ENCODE peak calls at places on chromosome 13, in nine cellular contexts. L is HCT116, A is neural progenitor cell, O is GM23248, C is PC-3, P is OCI-LY7, S is GM23338, T is SK-N-SH, W is MM.1S. Y is an unnamed sample. For H3K79me2, the result is how much of the 10 kb centered on the place peaks cover.

GRCh38 chr13:98278068-98278619 is 101.1 kb upstream of the RNF113B start:
- DNase-seq in L (no peak), T (no peak), O (no peak), W (no peak), A (no peak), P (no peak), C (no peak), S (no peak), Y (no peak)

GRCh38 chr13:76349700-76350099 is 536.5 kb downstream of the KCTD12 start:
- DNase-seq in P (no peak), T (no peak), C (no peak), S (no peak), W (no peak), A (no peak), L (no peak), O (no peak), Y (no peak)

GRCh38 chr13:82800391-82800790 is 1081.9 kb downstream of the SLITRK1 start:
- DNase-seq in A (no peak), T (no peak), S (no peak), W (no peak), O (peak), L (no peak), C (peak), P (no peak), Y (no peak)

GRCh38 chr13:50344717-50345116 is 329.5 kb downstream of the KCNRG start:
- DNase-seq in C (no peak), P (no peak), A (no peak), W (peak), T (no peak), O (no peak), L (no peak), S (no peak), Y (no peak)

GRCh38 chr13:27120811-27121210 is 50.8 kb downstream of the USP12 start:
- DNase-seq in P (no peak), O (no peak), T (no peak), L (no peak), W (no peak), S (no peak), C (no peak), A (no peak), Y (no peak)

GRCh38 chr13:51928231-51928630 is 66.5 kb downstream of the CCDC70 start:
- DNase-seq in P (no peak), L (no peak), O (no peak), T (no peak), A (no peak), S (no peak), W (no peak), C (no peak), Y (no peak)

GRCh38 chr13:33636955-33637670 is 180.8 kb upstream of the RFC3 start:
- DNase-seq in W (no peak), S (no peak), O (peak), L (no peak), C (peak), P (peak), T (no peak), A (no peak), Y (no peak)

GRCh38 chr13:66657165-66657895 is 572.8 kb downstream of the PCDH9 start:
- DNase-seq in S (peak), P (no peak), T (peak), A (peak), O (peak), L (peak), C (peak), W (no peak), Y (peak)

GRCh38 chr13:24261566-24261965 is 47.8 kb upstream of the C1QTNF9 start:
- DNase-seq in W (peak), O (no peak), L (no peak), P (no peak), T (no peak), C (no peak), A (no peak), S (no peak), Y (no peak)

GRCh38 chr13:26024558-26024957 is 27.3 kb downstream of the SHISA2 start:
- DNase-seq in O (no peak), P (no peak), S (no peak), W (no peak), L (no peak), C (no peak), T (no peak), A (peak), Y (no peak)

GRCh38 chr13:54859827-54860226 is 1831.2 kb downstream of the OLFM4 start:
- DNase-seq in T (no peak), O (no peak), P (no peak), S (no peak), L (no peak), A (no peak), C (no peak), W (no peak), Y (no peak)

GRCh38 chr13:100465558-100465957 is 123.0 kb downstream of the GGACT start:
- DNase-seq in L (no peak), S (no peak), W (no peak), T (no peak), C (no peak), A (no peak), O (no peak), P (no peak), Y (no peak)

GRCh38 chr13:112392719-112393118 is 16.6 kb downstream of the SPACA7 start:
- DNase-seq in P (no peak), C (no peak), T (no peak), O (no peak), L (no peak), S (peak), W (no peak), A (no peak), Y (no peak)

GRCh38 chr13:32309812-32310706 is 5.1 kb downstream of the ZAR1L start:
- DNase-seq in S (peak), W (peak), A (peak), O (peak), P (peak), C (peak), T (peak), L (peak), Y (peak)

GRCh38 chr13:85373322-85373721 is 425.9 kb downstream of the SLITRK6 start:
- DNase-seq in C (peak), P (no peak), T (no peak), W (no peak), S (no peak), O (no peak), A (no peak), L (no peak), Y (no peak)

GRCh38 chr13:48580185-48580803 is 47.4 kb upstream of the RCBTB2 start:
- DNase-seq in O (peak), A (peak), S (peak), C (peak), W (peak), P (peak), L (peak), T (peak), Y (peak)

GRCh38 chr13:76884167-76884566 is 2.0 kb downstream of the KCTD12 start:
- DNase-seq in C (no peak), T (no peak), P (no peak), O (peak), W (peak), L (no peak), A (peak), S (peak), Y (peak)

GRCh38 chr13:111217661-111218060 is 102.6 kb downstream of the ARHGEF7 start:
- DNase-seq in A (no peak), W (no peak), S (no peak), O (no peak), P (no peak), T (no peak), L (no peak), C (no peak), Y (no peak)

GRCh38 chr13:111511219-111511732 is 190.8 kb downstream of the TEX29 start:
- DNase-seq in W (no peak), S (no peak), O (no peak), C (no peak), P (no peak), L (no peak), A (no peak), T (no peak), Y (no peak)

GRCh38 chr13:27663947-27664346 is 42.3 kb downstream of the POLR1D start:
- DNase-seq in T (no peak), O (no peak), A (peak), C (no peak), P (no peak), L (no peak), S (peak), W (no peak), Y (no peak)

GRCh38 chr13:34076943-34077703 is 259.2 kb downstream of the RFC3 start:
- DNase-seq in T (peak), A (peak), C (peak), O (peak), S (peak), L (peak), P (peak), W (peak), Y (peak)

GRCh38 chr13:93446256-93446655 is 219.6 kb downstream of the GPC6 start:
- DNase-seq in A (no peak), S (no peak), T (no peak), L (no peak), W (no peak), C (no peak), P (no peak), O (no peak), Y (no peak)

GRCh38 chr13:33838567-33839131 is 20.7 kb downstream of the RFC3 start:
- DNase-seq in C (no peak), S (no peak), O (peak), T (no peak), L (no peak), P (no peak), A (no peak), W (no peak), Y (no peak)

GRCh38 chr13:50626031-50626643 is 217.4 kb downstream of the DLEU7 start:
- DNase-seq in W (no peak), L (no peak), S (no peak), C (no peak), T (no peak), P (no peak), A (no peak), O (peak), Y (no peak)

GRCh38 chr13:111486331-111486730 is 165.9 kb downstream of the TEX29 start:
- DNase-seq in W (no peak), T (no peak), C (no peak), P (no peak), A (no peak), L (no peak), O (no peak), S (no peak), Y (no peak)

GRCh38 chr13:33633701-33634525 is 184.0 kb upstream of the RFC3 start:
- DNase-seq in C (peak), O (peak), S (no peak), W (no peak), L (no peak), P (no peak), T (no peak), A (no peak), Y (no peak)

GRCh38 chr13:29800687-29801086 is 49.7 kb downstream of the UBL3 start:
- DNase-seq in C (no peak), L (no peak), O (no peak), P (no peak), W (no peak), T (no peak), A (peak), S (peak), Y (no peak)

GRCh38 chr13:93862259-93862658 is 617.2 kb downstream of the DCT start:
- DNase-seq in O (peak), A (no peak), T (no peak), W (no peak), P (no peak), L (no peak), S (no peak), C (no peak), Y (no peak)

GRCh38 chr13:100138859-100139491 is 50.1 kb downstream of the PCCA start:
- DNase-seq in O (peak), T (no peak), W (no peak), S (no peak), C (no peak), P (no peak), A (no peak), L (no peak), Y (no peak)

GRCh38 chr13:105908581-105908980 is 626.9 kb downstream of the EFNB2 start:
- DNase-seq in O (no peak), S (no peak), L (no peak), P (no peak), T (no peak), A (no peak), W (peak), C (no peak), Y (no peak)

GRCh38 chr13:106096661-106097092 is 438.8 kb downstream of the EFNB2 start:
- DNase-seq in S (no peak), C (peak), P (no peak), T (no peak), O (no peak), A (no peak), L (peak), W (no peak), Y (peak)

GRCh38 chr13:77325371-77325941 is 1.4 kb downstream of the MYCBP2 start:
- DNase-seq in A (no peak), W (peak), T (peak), C (peak), L (no peak), O (peak), P (peak), S (peak), Y (no peak)

GRCh38 chr13:20828540-20829364 is 55.0 kb upstream of the EEF1AKMT1 start:
- DNase-seq in S (peak), P (peak), T (peak), L (peak), A (peak), C (peak), W (peak), O (peak), Y (peak)

DNA sequence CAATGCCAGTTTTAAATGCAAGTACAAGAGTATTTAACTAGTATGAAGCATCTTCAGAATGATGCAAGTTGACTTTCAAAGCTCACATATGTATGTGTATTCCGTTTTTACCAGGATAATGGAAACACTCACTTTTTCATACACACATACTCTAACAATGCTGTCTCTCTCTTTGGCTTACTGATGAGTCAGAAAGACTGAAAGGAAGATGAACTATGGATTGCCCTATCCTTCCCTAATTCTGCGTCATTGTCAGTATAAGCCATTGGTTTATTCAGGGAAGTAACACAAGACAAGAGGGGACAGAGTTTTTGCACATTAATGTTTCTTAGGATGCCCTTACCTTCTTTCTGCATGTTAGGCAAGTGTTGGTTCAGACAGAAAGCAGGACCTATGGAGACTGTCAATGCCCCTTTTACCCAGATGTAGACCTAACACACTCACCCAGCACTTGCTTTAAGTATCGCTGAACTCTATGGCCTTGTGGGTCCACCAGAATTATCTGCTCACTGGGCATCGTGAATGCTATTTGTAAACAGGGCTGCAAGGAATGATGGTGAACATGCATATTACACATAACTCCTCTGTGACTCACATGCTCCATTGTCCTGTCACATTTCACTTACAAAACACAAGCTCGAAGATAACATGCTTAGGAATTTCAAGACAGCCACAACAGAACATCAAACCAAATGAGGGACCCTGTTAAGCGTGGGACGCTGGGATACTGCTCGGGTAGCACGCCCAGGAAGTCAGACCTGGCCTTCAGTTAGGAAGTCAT is 10.0 kb upstream of the OXGR1 start:
- DNase-seq in C (peak), W (no peak), P (no peak), L (no peak), S (no peak), O (peak), T (no peak), A (no peak), Y (peak)
- TF ChIP-seq EZH2phosphoT487 in C (no peak), W (no peak), P (no peak), L (no peak), S (no peak), O (no peak), T (no peak), A (no peak), Y (no peak)

GRCh38 chr13:90899411-90899810 is 448.1 kb upstream of the MIR17HG start:
- DNase-seq in A (no peak), O (no peak), P (no peak), S (no peak), T (no peak), W (no peak), L (no peak), C (no peak), Y (no peak)
- H3K79me2 ChIP-seq in A (under half), O (under half), P (under half), S (under half), T (under half), W (under half), L (under half), C (under half), Y (under half)

DNA sequence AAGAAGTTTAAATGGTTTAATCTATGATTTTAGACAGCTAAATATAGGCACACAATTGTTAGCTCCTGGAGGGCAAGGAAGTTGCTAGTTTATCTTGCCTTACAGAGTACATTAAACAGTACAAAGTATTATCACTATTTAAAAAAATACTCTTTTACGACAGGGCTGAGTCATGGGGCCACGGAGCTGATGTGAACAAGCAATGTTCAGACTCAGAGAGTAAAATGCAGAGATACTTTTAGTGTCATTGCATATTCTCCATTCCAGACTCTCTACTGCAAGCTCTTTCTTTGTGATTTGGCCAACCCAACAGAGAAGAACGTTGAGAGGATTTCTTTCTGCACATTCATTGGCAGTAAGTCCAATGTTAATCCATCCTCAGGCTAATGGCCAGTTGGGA is 352.4 kb downstream of the SPRY2 start:
- DNase-seq in A (no peak), L (no peak), P (no peak), S (no peak), O (peak), W (no peak), T (no peak), C (peak), Y (peak)
- TF ChIP-seq EZH2phosphoT487 in A (no peak), L (no peak), P (no peak), S (no peak), O (no peak), W (no peak), T (no peak), C (no peak), Y (no peak)

GRCh38 chr13:113855931-113856715 is 7.8 kb downstream of the GAS6 start:
- DNase-seq in T (no peak), O (no peak), L (no peak), S (no peak), C (no peak), A (no peak), P (no peak), W (peak), Y (no peak)
- H3K79me2 ChIP-seq in T (half or more), O (half or more), L (half or more), S (under half), C (half or more), A (under half), P (under half), W (half or more), Y (half or more)